ENCODE peak calls at places on chromosomes 2 and 18, in five cellular contexts. One of them, this sample, is unnamed.

GRCh38 chr2:130370490-130370889 is 14.6 kb downstream of the PTPN18 start:
- DNase-seq in GM12865: peak
- DNase-seq in fibroblast of lung: no peak
- DNase-seq in brain microvascular endothelial cell: no peak
- DNase-seq in CD8-positive, alpha-beta T cell: no peak
- DNase-seq in this sample: no peak

GRCh38 chr2:20496069-20496468 is 49.2 kb downstream of the RHOB start:
- DNase-seq in brain microvascular endothelial cell: peak
- DNase-seq in GM12865: no peak
- DNase-seq in fibroblast of lung: peak
- DNase-seq in CD8-positive, alpha-beta T cell: no peak
- DNase-seq in this sample: no peak

GRCh38 chr2:161423351-161424178 is 7.5 kb downstream of the TBR1 start:
- DNase-seq in CD8-positive, alpha-beta T cell: no peak
- DNase-seq in brain microvascular endothelial cell: no peak
- DNase-seq in fibroblast of lung: no peak
- DNase-seq in GM12865: no peak
- DNase-seq in this sample: no peak

GRCh38 chr2:171763602-171764001 is 76.3 kb downstream of the DYNC1I2 start:
- DNase-seq in CD8-positive, alpha-beta T cell: no peak
- DNase-seq in fibroblast of lung: no peak
- DNase-seq in GM12865: no peak
- DNase-seq in brain microvascular endothelial cell: peak
- DNase-seq in this sample: no peak

GRCh38 chr18:39485696-39486095 is 1920.1 kb upstream of the CELF4 start:
- DNase-seq in GM12865: no peak
- DNase-seq in CD8-positive, alpha-beta T cell: no peak
- DNase-seq in fibroblast of lung: no peak
- DNase-seq in brain microvascular endothelial cell: peak
- DNase-seq in this sample: no peak

GRCh38 chr2:233089851-233090250 is 29.7 kb downstream of the INPP5D start:
- DNase-seq in GM12865: no peak
- DNase-seq in fibroblast of lung: no peak
- DNase-seq in CD8-positive, alpha-beta T cell: no peak
- DNase-seq in brain microvascular endothelial cell: no peak
- DNase-seq in this sample: no peak

GRCh38 chr18:32768646-32769206 is 4.1 kb downstream of the KLHL14 start:
- DNase-seq in GM12865: no peak
- DNase-seq in fibroblast of lung: no peak
- DNase-seq in CD8-positive, alpha-beta T cell: no peak
- DNase-seq in brain microvascular endothelial cell: no peak
- DNase-seq in this sample: no peak

GRCh38 chr2:223008162-223008561 is 43.8 kb upstream of the KCNE4 start:
- DNase-seq in fibroblast of lung: no peak
- DNase-seq in brain microvascular endothelial cell: peak
- DNase-seq in CD8-positive, alpha-beta T cell: no peak
- DNase-seq in GM12865: no peak
- DNase-seq in this sample: no peak

GRCh38 chr2:510839-511238 is 166.4 kb downstream of the TMEM18 start:
- DNase-seq in brain microvascular endothelial cell: no peak
- DNase-seq in GM12865: no peak
- DNase-seq in fibroblast of lung: no peak
- DNase-seq in CD8-positive, alpha-beta T cell: no peak
- DNase-seq in this sample: no peak

GRCh38 chr2:216665717-216666116 is 29.6 kb downstream of the IGFBP5 start:
- DNase-seq in GM12865: no peak
- DNase-seq in CD8-positive, alpha-beta T cell: no peak
- DNase-seq in brain microvascular endothelial cell: no peak
- DNase-seq in fibroblast of lung: no peak
- DNase-seq in this sample: no peak

GRCh38 chr2:219104107-219105050 is 43.7 kb upstream of the IHH start:
- DNase-seq in brain microvascular endothelial cell: peak
- DNase-seq in fibroblast of lung: peak
- DNase-seq in CD8-positive, alpha-beta T cell: no peak
- DNase-seq in GM12865: peak
- DNase-seq in this sample: no peak

GRCh38 chr2:202032841-202033316 is 776 bp upstream of the FZD7 start:
- DNase-seq in GM12865: peak
- DNase-seq in fibroblast of lung: peak
- DNase-seq in CD8-positive, alpha-beta T cell: no peak
- DNase-seq in brain microvascular endothelial cell: peak
- DNase-seq in this sample: peak

GRCh38 chr2:148927010-148927409 is 52.0 kb downstream of the KIF5C start:
- DNase-seq in CD8-positive, alpha-beta T cell: peak
- DNase-seq in fibroblast of lung: no peak
- DNase-seq in brain microvascular endothelial cell: no peak
- DNase-seq in GM12865: peak
- DNase-seq in this sample: peak

GRCh38 chr2:64391459-64391858 is 62.5 kb upstream of the LGALSL start:
- DNase-seq in fibroblast of lung: no peak
- DNase-seq in GM12865: no peak
- DNase-seq in brain microvascular endothelial cell: peak
- DNase-seq in CD8-positive, alpha-beta T cell: no peak
- DNase-seq in this sample: no peak

GRCh38 chr2:110662560-110662959 is 15.3 kb downstream of the BUB1 start:
- DNase-seq in GM12865: no peak
- DNase-seq in fibroblast of lung: peak
- DNase-seq in brain microvascular endothelial cell: peak
- DNase-seq in CD8-positive, alpha-beta T cell: no peak
- DNase-seq in this sample: no peak

GRCh38 chr18:10822457-10822856 is 296.6 kb downstream of the NAPG start:
- DNase-seq in brain microvascular endothelial cell: no peak
- DNase-seq in CD8-positive, alpha-beta T cell: no peak
- DNase-seq in GM12865: no peak
- DNase-seq in fibroblast of lung: no peak
- DNase-seq in this sample: no peak

GRCh38 chr2:10555810-10556111 is 107.6 kb upstream of the ODC1 start:
- DNase-seq in CD8-positive, alpha-beta T cell: no peak
- DNase-seq in fibroblast of lung: no peak
- DNase-seq in GM12865: no peak
- DNase-seq in brain microvascular endothelial cell: no peak
- DNase-seq in this sample: no peak

GRCh38 chr2:238940806-238941205 is 92.9 kb downstream of the TWIST2 start:
- DNase-seq in CD8-positive, alpha-beta T cell: no peak
- DNase-seq in fibroblast of lung: no peak
- DNase-seq in GM12865: no peak
- DNase-seq in brain microvascular endothelial cell: no peak
- DNase-seq in this sample: no peak

GRCh38 chr2:226660524-226660923 is 139.1 kb downstream of the IRS1 start:
- DNase-seq in fibroblast of lung: peak
- DNase-seq in brain microvascular endothelial cell: peak
- DNase-seq in GM12865: no peak
- DNase-seq in CD8-positive, alpha-beta T cell: no peak
- DNase-seq in this sample: no peak

GRCh38 chr2:12432985-12433640 is 283.6 kb upstream of the TRIB2 start:
- DNase-seq in GM12865: no peak
- DNase-seq in CD8-positive, alpha-beta T cell: no peak
- DNase-seq in brain microvascular endothelial cell: no peak
- DNase-seq in fibroblast of lung: peak
- DNase-seq in this sample: no peak

GRCh38 chr2:171819453-171819852 is 74.6 kb downstream of the SLC25A12 start:
- DNase-seq in CD8-positive, alpha-beta T cell: no peak
- DNase-seq in fibroblast of lung: no peak
- DNase-seq in GM12865: no peak
- DNase-seq in brain microvascular endothelial cell: no peak
- DNase-seq in this sample: no peak

GRCh38 chr2:175552902-175553301 is 371.4 kb upstream of the ATP5MC3 start:
- DNase-seq in brain microvascular endothelial cell: no peak
- DNase-seq in fibroblast of lung: no peak
- DNase-seq in CD8-positive, alpha-beta T cell: no peak
- DNase-seq in GM12865: no peak
- DNase-seq in this sample: no peak

GRCh38 chr18:46419391-46420141 is 237.5 kb downstream of the LOXHD1 start:
- DNase-seq in fibroblast of lung: no peak
- DNase-seq in CD8-positive, alpha-beta T cell: no peak
- DNase-seq in brain microvascular endothelial cell: no peak
- DNase-seq in GM12865: peak
- DNase-seq in this sample: no peak

GRCh38 chr2:31107588-31108300 is 30.5 kb downstream of the GALNT14 start:
- DNase-seq in brain microvascular endothelial cell: peak
- DNase-seq in CD8-positive, alpha-beta T cell: no peak
- DNase-seq in GM12865: no peak
- DNase-seq in fibroblast of lung: peak
- DNase-seq in this sample: no peak

GRCh38 chr2:224111576-224111975 is 72.5 kb upstream of the SERPINE2 start:
- DNase-seq in fibroblast of lung: no peak
- DNase-seq in CD8-positive, alpha-beta T cell: no peak
- DNase-seq in brain microvascular endothelial cell: no peak
- DNase-seq in GM12865: no peak
- DNase-seq in this sample: no peak

GRCh38 chr2:148914463-148914862 is 39.4 kb downstream of the KIF5C start:
- DNase-seq in CD8-positive, alpha-beta T cell: no peak
- DNase-seq in GM12865: no peak
- DNase-seq in fibroblast of lung: no peak
- DNase-seq in brain microvascular endothelial cell: no peak
- DNase-seq in this sample: no peak

GRCh38 chr2:202376460-202377307 is 557 bp downstream of the BMPR2 start:
- DNase-seq in GM12865: peak
- DNase-seq in CD8-positive, alpha-beta T cell: peak
- DNase-seq in fibroblast of lung: peak
- DNase-seq in brain microvascular endothelial cell: no peak
- DNase-seq in this sample: no peak

GRCh38 chr2:975095-975494 is 24.4 kb downstream of the SNTG2 start:
- DNase-seq in CD8-positive, alpha-beta T cell: no peak
- DNase-seq in brain microvascular endothelial cell: no peak
- DNase-seq in fibroblast of lung: no peak
- DNase-seq in GM12865: no peak
- DNase-seq in this sample: no peak

GRCh38 chr2:56287508-56287907 is 103.7 kb downstream of the CCDC85A start:
- DNase-seq in GM12865: no peak
- DNase-seq in CD8-positive, alpha-beta T cell: no peak
- DNase-seq in fibroblast of lung: no peak
- DNase-seq in brain microvascular endothelial cell: no peak
- DNase-seq in this sample: no peak

GRCh38 chr2:120036145-120036544 is 23.3 kb downstream of the EPB41L5 start:
- DNase-seq in CD8-positive, alpha-beta T cell: no peak
- DNase-seq in GM12865: no peak
- DNase-seq in brain microvascular endothelial cell: no peak
- DNase-seq in fibroblast of lung: no peak
- DNase-seq in this sample: no peak

DNA sequence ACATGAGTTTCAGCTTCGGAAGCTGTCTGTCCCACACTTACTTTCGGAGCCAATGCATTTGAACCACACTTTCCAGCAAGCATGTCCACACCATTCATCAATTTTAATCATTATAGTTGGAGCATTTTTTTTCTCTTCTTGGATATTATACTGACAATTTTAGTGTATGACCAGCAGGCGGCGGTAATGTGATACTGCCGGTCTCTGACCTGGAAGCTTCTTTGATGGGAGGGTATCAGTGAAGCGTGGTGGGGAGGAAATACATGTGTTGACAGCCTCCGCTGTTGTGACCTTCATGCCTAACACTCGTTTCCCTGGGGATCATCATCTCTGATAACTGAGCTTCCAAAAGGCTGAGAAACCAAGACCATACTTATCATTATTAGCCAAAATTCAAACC is 231.7 kb downstream of the GBX2 start:
- DNase-seq in brain microvascular endothelial cell: no peak
- DNase-seq in CD8-positive, alpha-beta T cell: no peak
- DNase-seq in fibroblast of lung: no peak
- DNase-seq in GM12865: peak
- DNase-seq in this sample: no peak
- TF ChIP-seq CTCF in brain microvascular endothelial cell: peak
- TF ChIP-seq CTCF in CD8-positive, alpha-beta T cell: no peak
- TF ChIP-seq CTCF in fibroblast of lung: peak
- TF ChIP-seq CTCF in GM12865: no peak
- TF ChIP-seq CTCF in this sample: no peak

DNA sequence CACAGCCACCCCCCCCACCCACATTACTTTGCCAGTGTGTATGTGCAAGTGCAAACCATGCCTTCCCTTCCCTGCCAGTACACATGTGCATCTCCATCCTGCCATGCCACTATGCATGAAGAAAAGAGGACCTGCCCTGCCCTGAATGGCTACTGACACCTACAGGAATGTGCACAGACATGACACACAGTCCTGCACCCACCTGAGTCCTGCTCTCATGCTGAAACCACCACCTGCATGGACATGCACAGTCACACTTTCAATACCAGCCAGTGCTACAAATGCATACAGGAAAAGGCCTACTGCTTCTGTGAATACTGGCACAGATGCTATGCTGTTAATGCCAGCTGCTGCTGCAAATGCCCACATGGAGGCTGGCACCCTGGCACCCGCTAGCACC is 334.4 kb upstream of the DLGAP1 start:
- DNase-seq in CD8-positive, alpha-beta T cell: no peak
- DNase-seq in fibroblast of lung: no peak
- DNase-seq in brain microvascular endothelial cell: no peak
- DNase-seq in GM12865: peak
- DNase-seq in this sample: no peak
- TF ChIP-seq CTCF in CD8-positive, alpha-beta T cell: no peak
- TF ChIP-seq CTCF in fibroblast of lung: no peak
- TF ChIP-seq CTCF in brain microvascular endothelial cell: no peak
- TF ChIP-seq CTCF in GM12865: no peak
- TF ChIP-seq CTCF in this sample: no peak

GRCh38 chr2:231395188-231396057 is at the start of gene B3GNT7:
- DNase-seq in brain microvascular endothelial cell: no peak
- DNase-seq in fibroblast of lung: no peak
- DNase-seq in GM12865: peak
- DNase-seq in CD8-positive, alpha-beta T cell: no peak
- DNase-seq in this sample: peak

GRCh38 chr2:231394201-231395141 is 1.0 kb upstream of the B3GNT7 start:
- DNase-seq in CD8-positive, alpha-beta T cell: no peak
- DNase-seq in GM12865: peak
- DNase-seq in brain microvascular endothelial cell: no peak
- DNase-seq in fibroblast of lung: no peak
- DNase-seq in this sample: peak

GRCh38 chr2:231392431-231393148 is 2.9 kb upstream of the B3GNT7 start:
- DNase-seq in CD8-positive, alpha-beta T cell: no peak
- DNase-seq in GM12865: no peak
- DNase-seq in fibroblast of lung: no peak
- DNase-seq in brain microvascular endothelial cell: no peak
- DNase-seq in this sample: no peak

GRCh38 chr2:231391981-231392380 is 3.5 kb upstream of the B3GNT7 start:
- DNase-seq in brain microvascular endothelial cell: no peak
- DNase-seq in GM12865: peak
- DNase-seq in fibroblast of lung: no peak
- DNase-seq in CD8-positive, alpha-beta T cell: no peak
- DNase-seq in this sample: no peak

GRCh38 chr2:231393149-231394131 is 2.1 kb upstream of the B3GNT7 start:
- DNase-seq in GM12865: peak
- DNase-seq in fibroblast of lung: no peak
- DNase-seq in CD8-positive, alpha-beta T cell: peak
- DNase-seq in brain microvascular endothelial cell: no peak
- DNase-seq in this sample: peak
- TF ChIP-seq CTCF in GM12865: peak
- TF ChIP-seq CTCF in fibroblast of lung: no peak
- TF ChIP-seq CTCF in CD8-positive, alpha-beta T cell: no peak
- TF ChIP-seq CTCF in brain microvascular endothelial cell: peak
- TF ChIP-seq CTCF in this sample: no peak

GRCh38 chr2:85434677-85435076 is 16.2 kb downstream of the SH2D6 start:
- DNase-seq in GM12865: no peak
- DNase-seq in CD8-positive, alpha-beta T cell: no peak
- DNase-seq in brain microvascular endothelial cell: no peak
- DNase-seq in fibroblast of lung: no peak
- DNase-seq in this sample: no peak
- TF ChIP-seq CTCF in GM12865: no peak
- TF ChIP-seq CTCF in CD8-positive, alpha-beta T cell: no peak
- TF ChIP-seq CTCF in brain microvascular endothelial cell: no peak
- TF ChIP-seq CTCF in fibroblast of lung: no peak
- TF ChIP-seq CTCF in this sample: no peak

This sample was measured in activated B cell treated with CpG ODN at 0.5 μM for 24 hours.